ENCODE peak calls at places on chromosomes 16 and 17, in four cellular contexts. D, L, G and J are unnamed samples.

GRCh38 chr17:73713136-73713535 is 68.9 kb upstream of the SDK2 start:
- DNase-seq in D (no peak), L (no peak), G (no peak), J (no peak)

GRCh38 chr16:35691057-35691456 is 2231.6 kb downstream of the TP53TG3F start:
- DNase-seq in D (no peak), L (no peak), G (no peak), J (no peak)

GRCh38 chr16:61665512-61665911 is 370.7 kb downstream of the CDH8 start:
- DNase-seq in D (no peak), L (no peak), G (no peak), J (no peak)

GRCh38 chr16:74811911-74812310 is 37.3 kb upstream of the FA2H start:
- DNase-seq in G (no peak), L (no peak), D (no peak), J (no peak)

GRCh38 chr17:48631693-48632578 is 5.8 kb upstream of the HOXB9 start:
- DNase-seq in D (no peak), G (no peak), L (no peak), J (no peak)

GRCh38 chr16:50299508-50300105 is 33.3 kb downstream of the ADCY7 start:
- DNase-seq in L (no peak), G (peak; percentile 11), D (peak; percentile 17), J (no peak)

GRCh38 chr17:36879027-36879426 is 58.2 kb upstream of the LHX1 start:
- DNase-seq in L (no peak), D (no peak), G (no peak), J (no peak)

GRCh38 chr17:30095507-30096244 is 20.9 kb upstream of the NSRP1 start:
- DNase-seq in L (no peak), D (no peak), G (no peak), J (no peak)

GRCh38 chr17:75832164-75832651 is 12.0 kb downstream of the UNC13D start:
- DNase-seq in G (peak; percentile 48), D (no peak), L (peak; percentile 28), J (no peak)

GRCh38 chr16:89616576-89617437 is 3.4 kb downstream of the DPEP1 start:
- DNase-seq in D (no peak), G (no peak), L (no peak), J (no peak)

GRCh38 chr17:79126139-79126538 is 51.5 kb downstream of the ENGASE start:
- DNase-seq in L (no peak), G (no peak), D (no peak), J (no peak)

GRCh38 chr17:64209356-64209941 is 53.6 kb downstream of the TEX2 start:
- DNase-seq in L (no peak), D (no peak), G (no peak), J (no peak)

GRCh38 chr17:61294777-61295176 is 104.9 kb upstream of the TBX2 start:
- DNase-seq in D (no peak), L (no peak), G (no peak), J (no peak)

GRCh38 chr17:30413109-30413508 is 34.4 kb downstream of the CPD start:
- DNase-seq in D (no peak), G (no peak), L (no peak), J (no peak)

GRCh38 chr17:75489511-75489955 is 25.8 kb downstream of the CASKIN2 start:
- DNase-seq in D (no peak), L (no peak), G (no peak), J (no peak)

GRCh38 chr17:7177210-7177953 is 1.8 kb downstream of the ASGR1 start:
- DNase-seq in D (peak; percentile 61), L (peak; percentile 42), G (peak; percentile 66), J (peak; percentile 50)

GRCh38 chr17:21540502-21540901 is 151.8 kb upstream of the KCNJ18 start:
- DNase-seq in G (no peak), D (no peak), L (no peak), J (no peak)

GRCh38 chr17:60743812-60744211 is 66.2 kb downstream of the BCAS3 start:
- DNase-seq in L (no peak), D (no peak), G (no peak), J (no peak)

GRCh38 chr16:11370084-11370931 is 25.0 kb downstream of the RMI2 start:
- DNase-seq in L (no peak), D (no peak), G (no peak), J (no peak)

GRCh38 chr16:29816694-29817441 is 916 bp downstream of the PAGR1 start:
- DNase-seq in G (peak; percentile 65), D (peak; percentile 72), L (no peak), J (peak; percentile 58)

GRCh38 chr17:73257516-73257915 is 4.2 kb downstream of the CPSF4L start:
- DNase-seq in L (no peak), D (no peak), G (no peak), J (no peak)

GRCh38 chr17:16915752-16916556 is 56.0 kb downstream of the TNFRSF13B start:
- DNase-seq in G (no peak), L (no peak), D (no peak), J (peak; percentile 53)

GRCh38 chr16:11535494-11535893 is 51.2 kb downstream of the LITAF start:
- DNase-seq in D (no peak), G (no peak), L (no peak), J (no peak)

GRCh38 chr16:88346680-88347505 is 35.9 kb upstream of the ZNF469 start:
- DNase-seq in L (no peak), D (no peak), G (no peak), J (no peak)

GRCh38 chr16:58661199-58661830 is 23.3 kb downstream of the SLC38A7 start:
- DNase-seq in L (no peak), G (peak; percentile 28), D (no peak), J (no peak)

GRCh38 chr17:12231027-12231682 is 210.5 kb downstream of the MAP2K4 start:
- DNase-seq in L (no peak), D (no peak), G (no peak), J (no peak)

GRCh38 chr17:69713815-69714214 is 299.3 kb downstream of the MAP2K6 start:
- DNase-seq in L (no peak), G (no peak), D (no peak), J (no peak)

GRCh38 chr17:51546114-51546513 is 285.8 kb downstream of the UTP18 start:
- DNase-seq in D (no peak), L (no peak), G (no peak), J (no peak)

GRCh38 chr17:78762007-78762406 is 20.1 kb downstream of the CYTH1 start:
- DNase-seq in D (no peak), L (no peak), G (no peak), J (no peak)

GRCh38 chr17:42522263-42522790 is 13.7 kb upstream of the NAGLU start:
- DNase-seq in G (no peak), D (no peak), L (no peak), J (no peak)
- H3K4me1 ChIP-seq in G (peaks cover 50% of the 10 kb centered on the region), D (peaks cover 52% of the 10 kb centered on the region), L (peaks cover 5% of the 10 kb centered on the region), J (peaks cover 91% of the 10 kb centered on the region)

DNA sequence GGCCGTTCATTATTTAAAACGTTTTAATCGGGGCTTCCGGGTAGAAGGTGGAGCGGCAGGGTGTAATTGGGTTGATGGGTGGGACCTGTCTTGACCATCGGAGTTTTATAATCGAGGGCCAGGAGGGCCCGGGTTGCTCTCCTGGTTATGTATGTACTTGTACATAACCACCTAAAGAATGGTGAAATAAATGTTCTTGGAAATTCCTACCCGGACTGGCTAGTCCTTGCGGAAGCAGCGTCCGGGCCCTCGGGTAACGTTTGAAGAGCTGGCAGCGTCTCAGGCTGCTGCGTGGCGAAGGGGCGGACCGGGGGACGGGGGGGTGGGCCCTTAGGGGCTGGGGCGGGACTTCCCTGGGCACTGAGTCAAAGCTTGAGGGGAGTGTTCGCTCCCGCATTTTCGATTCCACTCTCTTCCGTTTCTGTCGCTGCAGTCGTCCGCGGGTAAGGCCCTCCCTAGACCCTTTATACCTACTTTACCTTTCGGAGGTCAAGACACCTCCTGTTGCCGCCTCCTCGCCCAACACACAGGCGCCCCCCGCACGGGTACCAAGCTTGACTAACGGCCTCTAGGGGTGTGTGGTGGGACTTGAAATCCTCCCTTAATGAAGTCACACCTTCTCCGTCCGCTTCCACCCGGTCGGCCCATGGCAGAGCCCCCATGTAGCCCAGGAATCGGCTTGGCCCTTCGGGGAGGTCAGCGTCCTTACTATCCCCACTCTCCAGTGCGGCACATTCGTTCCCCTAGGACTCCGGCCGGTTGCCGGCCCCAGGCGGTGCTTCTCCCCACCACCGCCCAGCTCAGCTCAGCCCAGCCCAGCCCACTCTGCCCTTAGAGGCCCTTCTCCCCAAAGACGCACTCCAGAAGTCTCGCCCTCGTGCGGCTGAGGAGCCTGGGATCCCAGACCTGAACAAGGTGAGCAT is at the start of gene TMEM106A:
- DNase-seq in G (peak; percentile 83), D (peak; percentile 89), L (peak; percentile 50), J (peak; percentile 78)
- H3K4me3 ChIP-seq in G (peak within 1 kb of the TSS; percentile 64), D (peak within 1 kb of the TSS; percentile 54), L (peak within 1 kb of the TSS; percentile 95), J (peak within 1 kb of the TSS; percentile 68)

GRCh38 chr16:19062706-19063105 is 4.7 kb upstream of the COQ7 start:
- DNase-seq in D (no peak), L (no peak), G (no peak), J (no peak)

GRCh38 chr16:19067349-19068236 is at the start of gene COQ7:
- DNase-seq in L (peak; percentile 98), D (peak; percentile 97), G (peak; percentile 97), J (peak; percentile 99)

GRCh38 chr16:19068237-19068815 is 912 bp downstream of the COQ7 start:
- DNase-seq in L (no peak), D (no peak), G (no peak), J (no peak)

GRCh38 chr16:19071811-19072777 is 4.7 kb downstream of the COQ7 start:
- DNase-seq in G (no peak), D (no peak), L (peak; percentile 21), J (peak; percentile 59)

DNA sequence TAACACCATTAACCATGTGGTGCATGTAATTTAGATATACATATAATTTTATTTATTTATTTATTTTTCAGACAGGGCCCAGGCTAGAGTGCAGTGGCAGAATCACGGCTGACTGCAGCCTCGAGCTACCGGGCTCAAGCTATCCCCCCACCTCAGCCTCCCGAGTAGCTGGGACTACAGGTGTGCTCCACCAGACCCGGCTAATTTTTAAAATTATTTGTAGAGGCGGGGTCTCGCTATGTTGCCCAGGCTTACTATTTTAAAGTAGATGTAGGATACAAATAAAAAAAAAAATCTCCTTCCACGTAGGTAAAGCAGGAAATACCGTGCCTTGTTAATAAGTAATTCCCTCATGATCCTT is 446 bp upstream of the COQ7 start:
- DNase-seq in G (no peak), D (peak; percentile 46), L (no peak), J (peak; percentile 14)
- H3K27ac ChIP-seq in G (peak overlapping the region; percentile 98), D (no peak overlapping the region), L (peak overlapping the region; percentile 100), J (peak overlapping the region; percentile 99)

GRCh38 chr16:69077251-69077650 is 28.2 kb upstream of the HAS3 start:
- DNase-seq in D (no peak), G (no peak), L (no peak), J (no peak)

GRCh38 chr16:69072640-69072974 is 32.8 kb upstream of the HAS3 start:
- DNase-seq in L (no peak), D (no peak), G (no peak), J (no peak)

GRCh38 chr16:69071036-69071435 is 34.4 kb upstream of the HAS3 start:
- DNase-seq in D (no peak), L (no peak), G (no peak), J (no peak)

GRCh38 chr16:69069504-69069903 is 35.9 kb upstream of the HAS3 start:
- DNase-seq in G (no peak), L (no peak), D (no peak), J (no peak)

GRCh38 chr16:69073181-69073669 is 32.2 kb upstream of the HAS3 start:
- DNase-seq in L (no peak), D (no peak), G (no peak), J (no peak)
- H3K4me1 ChIP-seq in L (no peaks in the 10 kb centered on the region), D (no peaks in the 10 kb centered on the region), G (no peaks in the 10 kb centered on the region), J (peaks cover 13% of the 10 kb centered on the region)

DNA sequence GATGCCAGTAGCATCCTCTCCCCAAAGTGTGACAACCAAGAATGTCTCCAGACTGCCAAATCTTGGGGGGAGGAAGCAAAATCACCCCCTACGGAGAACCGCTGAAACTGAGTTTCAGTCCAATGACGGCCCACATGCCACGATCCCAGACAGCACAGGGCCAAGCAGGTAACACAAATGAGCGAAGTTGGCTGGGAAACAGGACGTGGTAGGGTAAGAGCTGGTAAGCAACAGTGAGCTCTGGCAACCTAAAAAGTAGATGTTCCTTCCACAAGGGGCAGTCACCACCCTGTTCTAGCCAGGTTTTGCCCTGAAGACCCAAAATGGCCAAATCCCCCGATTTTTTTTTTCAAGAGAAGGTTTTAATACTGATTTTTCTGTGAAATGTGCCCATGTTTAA is 25.4 kb downstream of the ZFHX3 start:
- DNase-seq in L (no peak), D (no peak), G (no peak), J (no peak)
- H3K4me3 ChIP-seq in L (no peak overlapping the region), D (no peak overlapping the region), G (no peak overlapping the region), J (no peak overlapping the region)